ENCODE peak calls at places on chromosomes 12 and 14, in seven cellular contexts. I is left ventricle myocardium inferior, A is upper lobe of left lung, S is heart right ventricle, Q is endodermal cell, G is sigmoid colon, V is breast epithelium. O is an unnamed sample.

GRCh38 chr12:77615331-77615730 is 215.4 kb upstream of the NAV3 start:
- DNase-seq in I (no peak), A (no peak), S (no peak), Q (peak; percentile 63), G (no peak), V (no peak), O (no peak)

GRCh38 chr14:49218436-49219092 is 367.6 kb downstream of the RPS29 start:
- DNase-seq in I (no peak), A (no peak), S (no peak), Q (no peak), G (no peak), V (no peak), O (no peak)

GRCh38 chr12:132270516-132270915 is 58.9 kb downstream of the GALNT9 start:
- DNase-seq in I (no peak), A (no peak), S (no peak), Q (no peak), G (no peak), V (no peak), O (no peak)

GRCh38 chr14:53304726-53305381 is 151.7 kb upstream of the DDHD1 start:
- DNase-seq in I (peak; percentile 14), A (no peak), S (peak; percentile 6), Q (no peak), G (peak; percentile 63), V (no peak), O (no peak)

GRCh38 chr14:94009767-94010166 is 12.7 kb downstream of the CCDC197 start:
- DNase-seq in I (no peak), A (no peak), S (no peak), Q (no peak), G (no peak), V (no peak), O (no peak)

GRCh38 chr14:54815531-54815930 is 87.1 kb downstream of the GCH1 start:
- DNase-seq in I (no peak), A (no peak), S (no peak), Q (no peak), G (no peak), V (no peak), O (no peak)

GRCh38 chr12:60419986-60420385 is 824.2 kb downstream of the SLC16A7 start:
- DNase-seq in I (no peak), A (no peak), S (no peak), Q (no peak), G (no peak), V (no peak), O (no peak)

GRCh38 chr14:94111276-94112095 is 950 bp downstream of the IFI27 start:
- DNase-seq in I (no peak), A (peak; percentile 52), S (no peak), Q (peak; percentile 28), G (peak; percentile 56), V (peak; percentile 16), O (no peak)

GRCh38 chr12:104064031-104064841 is at the start of gene HCFC2:
- DNase-seq in I (peak; percentile 92), A (peak; percentile 96), S (peak; percentile 94), Q (peak; percentile 98), G (peak; percentile 96), V (peak; percentile 70), O (peak; percentile 63)
- TF ChIP-seq CTCF in I (no peak), A (no peak), S (no peak), Q (no peak), G (no peak), V (no peak), O (no peak)

DNA sequence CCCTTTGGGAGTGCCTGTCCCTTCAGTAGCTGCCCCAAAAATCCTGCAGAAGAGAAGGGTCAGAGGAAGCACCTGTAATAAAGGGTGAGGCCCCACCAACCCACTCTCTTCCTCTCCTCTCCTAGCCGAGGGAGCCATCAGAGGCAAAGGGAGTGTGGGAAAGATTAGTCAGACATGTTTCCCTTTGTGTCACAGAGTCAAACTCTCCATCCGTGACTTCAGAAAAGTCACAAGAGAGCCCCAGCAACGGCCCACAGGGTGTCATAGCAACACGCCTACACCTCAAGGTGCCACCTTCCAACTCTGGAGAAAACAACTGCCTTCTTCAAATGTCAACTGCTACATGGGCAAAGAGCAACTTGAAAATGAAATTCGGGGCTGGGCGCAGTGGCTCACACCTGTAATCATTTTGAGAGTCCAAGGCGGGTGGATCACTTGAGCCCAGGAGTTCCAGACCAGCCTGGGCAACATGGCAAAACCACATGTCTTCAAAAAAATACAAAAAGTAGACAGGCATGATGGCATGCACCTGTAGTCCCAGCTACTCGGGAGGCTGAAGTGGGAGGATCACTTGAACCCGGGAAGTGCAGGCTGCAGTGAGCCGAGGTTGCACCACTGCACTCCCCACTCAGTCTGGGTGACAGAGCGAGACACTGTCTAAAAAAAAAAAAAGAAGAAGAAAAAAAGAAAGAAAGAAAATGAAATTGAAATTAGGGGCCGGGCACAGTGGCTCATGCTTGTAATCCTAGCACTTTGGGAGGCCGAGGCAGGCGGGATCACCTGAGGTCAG is 17.7 kb upstream of the CD27 start:
- DNase-seq in I (no peak), A (no peak), S (no peak), Q (peak; percentile 38), G (no peak), V (no peak), O (peak; percentile 63)
- H3K4me1 ChIP-seq in I (peaks cover 23% of the 10 kb centered on the region), A (peaks cover 23% of the 10 kb centered on the region), S (peaks cover 11% of the 10 kb centered on the region), Q (no peaks in the 10 kb centered on the region), G (peaks cover 26% of the 10 kb centered on the region), V (peaks cover 3% of the 10 kb centered on the region), O (no peaks in the 10 kb centered on the region)

DNA sequence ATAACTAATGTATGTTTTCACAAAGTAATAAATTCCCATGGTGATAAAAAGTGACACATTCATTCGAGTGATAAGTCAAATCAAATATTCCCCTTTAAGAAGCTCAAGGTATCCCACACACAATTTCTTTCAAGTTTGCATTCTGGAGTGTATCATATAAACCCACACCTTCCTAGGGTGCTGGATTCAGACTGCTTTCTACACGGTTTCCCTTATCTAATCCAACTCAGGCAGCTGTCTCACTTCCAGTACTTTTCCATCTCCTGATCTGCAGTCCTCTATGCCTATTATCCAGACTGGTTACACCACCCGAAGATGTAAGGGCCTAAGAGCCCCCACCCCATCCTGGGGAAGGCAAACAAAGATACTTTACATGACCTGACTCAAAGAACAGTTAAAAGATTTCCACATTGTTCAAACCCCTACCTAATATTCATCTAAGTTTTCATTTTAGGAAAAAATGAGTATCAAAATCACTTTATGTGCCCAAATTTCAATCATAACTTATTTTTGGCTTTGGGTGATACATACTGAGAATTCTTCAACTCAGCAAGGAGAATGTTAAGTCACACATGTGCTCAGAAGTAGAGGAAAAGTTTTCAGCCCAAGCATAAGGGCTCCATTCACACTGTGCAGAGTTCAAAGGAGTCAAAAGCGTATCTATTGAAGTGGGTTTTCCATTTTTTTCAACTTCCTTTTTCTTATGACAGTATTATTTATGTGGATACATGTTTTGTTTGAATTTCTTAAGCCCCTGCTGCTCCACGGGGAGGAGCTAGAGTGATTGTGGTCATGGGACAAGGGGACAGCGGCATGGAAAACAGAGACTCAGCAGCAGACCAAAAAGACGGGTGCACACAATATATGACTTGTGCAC is 41.8 kb downstream of the CORO1C start:
- DNase-seq in I (no peak), A (no peak), S (peak; percentile 73), Q (no peak), G (peak; percentile 80), V (no peak), O (no peak)
- H3K4me3 ChIP-seq in I (peak overlapping the region; percentile 50), A (no peak overlapping the region), S (no peak overlapping the region), Q (peak overlapping the region; percentile 8), G (no peak overlapping the region), V (no peak overlapping the region), O (peak overlapping the region; percentile 8)

DNA sequence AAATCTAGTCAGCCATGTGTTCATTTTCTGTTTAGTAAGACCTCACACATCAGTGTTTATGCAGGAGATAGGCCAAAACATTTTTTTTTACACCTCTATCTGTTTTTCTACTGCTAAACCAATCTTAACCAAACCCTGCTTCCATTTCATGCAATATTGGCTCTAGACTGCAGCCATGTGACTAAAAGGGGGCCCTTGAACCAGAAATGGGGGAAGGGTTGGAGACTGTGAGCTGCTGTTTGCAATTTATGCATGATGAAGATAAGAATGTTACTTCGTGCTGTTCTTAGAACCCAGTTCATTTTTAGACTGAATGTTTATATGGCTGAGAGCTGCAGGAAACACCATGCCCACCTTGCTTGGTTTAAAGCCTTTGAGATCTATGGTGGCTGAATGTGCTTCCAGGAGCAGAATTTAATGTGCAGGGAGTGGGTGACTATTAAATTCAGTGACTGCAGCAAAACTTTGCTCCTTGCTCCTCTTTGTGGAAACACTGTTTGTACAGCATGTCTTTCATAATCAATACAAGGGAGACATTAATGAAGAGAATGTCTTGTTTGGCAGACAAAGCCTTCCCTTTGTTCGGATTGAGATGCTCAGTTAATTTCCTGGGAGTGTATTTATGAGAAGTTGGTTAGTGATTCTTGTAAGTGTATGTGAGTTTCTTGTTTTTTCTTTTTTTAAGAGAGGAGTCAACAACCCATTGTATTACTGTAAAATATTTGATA is 53.6 kb downstream of the CHST11 start:
- DNase-seq in I (no peak), A (no peak), S (no peak), Q (no peak), G (no peak), V (no peak), O (no peak)
- TF ChIP-seq CTCF in I (no peak), A (no peak), S (no peak), Q (no peak), G (no peak), V (no peak), O (no peak)

GRCh38 chr12:51953011-51953568 is 1.6 kb downstream of the ACVR1B start:
- DNase-seq in I (no peak), A (no peak), S (no peak), Q (peak; percentile 49), G (no peak), V (no peak), O (no peak)
- H3K4me1 ChIP-seq in I (peaks cover 57% of the 10 kb centered on the region), A (peaks cover 28% of the 10 kb centered on the region), S (peaks cover 25% of the 10 kb centered on the region), Q (no peaks in the 10 kb centered on the region), G (peaks cover 53% of the 10 kb centered on the region), V (no peaks in the 10 kb centered on the region), O (peaks cover 9% of the 10 kb centered on the region)

GRCh38 chr14:39203659-39204606 is 28.9 kb downstream of the PNN start:
- DNase-seq in I (no peak), A (no peak), S (no peak), Q (peak; percentile 96), G (no peak), V (no peak), O (no peak)
- H3K4me3 ChIP-seq in I (no peak overlapping the region), A (no peak overlapping the region), S (no peak overlapping the region), Q (no peak overlapping the region), G (no peak overlapping the region), V (no peak overlapping the region), O (no peak overlapping the region)

DNA sequence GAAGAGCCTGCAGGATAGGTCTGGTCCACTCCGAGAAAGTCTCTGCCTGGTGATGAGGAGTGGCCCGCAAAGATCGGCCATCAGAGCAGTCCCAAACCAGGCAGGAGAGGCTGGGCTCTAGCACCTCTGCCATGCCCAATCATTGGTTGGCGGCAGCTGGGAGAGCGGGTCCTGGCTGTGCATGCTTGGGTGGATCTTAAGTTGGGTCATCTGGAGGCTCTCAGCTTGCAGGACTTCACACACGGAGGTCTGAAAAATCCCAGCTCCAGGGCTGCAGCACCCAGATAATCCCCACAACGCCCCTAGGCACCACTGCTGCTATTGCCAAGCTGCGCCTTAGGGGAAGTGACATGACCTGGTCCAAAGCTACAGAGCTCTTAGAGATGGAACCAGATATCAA is 766.7 kb upstream of the TBX3 start:
- DNase-seq in I (no peak), A (peak; percentile 14), S (no peak), Q (no peak), G (no peak), V (no peak), O (no peak)
- TF ChIP-seq CTCF in I (no peak), A (no peak), S (no peak), Q (no peak), G (no peak), V (no peak), O (no peak)

O was measured in ascending aorta.